ENCODE peak calls at places on chromosomes 7 and 10, in six cellular contexts. One of them, this sample, is unnamed.
A peak's percentile ranks its signal among the peaks of the same experiment; 100 is the strongest.

GRCh38 chr10:79104264-79104954 is 35.6 kb downstream of the ZMIZ1 start:
- DNase-seq in CD8-positive, alpha-beta T cell: no peak
- DNase-seq in fibroblast of lung: peak; percentile 65
- DNase-seq in AG09309: no peak
- DNase-seq in fibroblast of villous mesenchyme: peak; percentile 64
- DNase-seq in WERI-Rb-1: no peak
- DNase-seq in this sample: no peak

GRCh38 chr7:47460251-47460989 is 121.5 kb downstream of the TNS3 start:
- DNase-seq in WERI-Rb-1: peak; percentile 16
- DNase-seq in CD8-positive, alpha-beta T cell: no peak
- DNase-seq in fibroblast of villous mesenchyme: no peak
- DNase-seq in fibroblast of lung: no peak
- DNase-seq in AG09309: no peak
- DNase-seq in this sample: no peak

GRCh38 chr7:37986780-37987380 is 66.4 kb downstream of the EPDR1 start:
- DNase-seq in fibroblast of lung: no peak
- DNase-seq in WERI-Rb-1: no peak
- DNase-seq in CD8-positive, alpha-beta T cell: no peak
- DNase-seq in fibroblast of villous mesenchyme: no peak
- DNase-seq in AG09309: no peak
- DNase-seq in this sample: peak; percentile 19

GRCh38 chr10:47061776-47062175 is 150.5 kb downstream of the PTPN20 start:
- DNase-seq in AG09309: no peak
- DNase-seq in fibroblast of lung: no peak
- DNase-seq in CD8-positive, alpha-beta T cell: no peak
- DNase-seq in fibroblast of villous mesenchyme: no peak
- DNase-seq in WERI-Rb-1: no peak
- DNase-seq in this sample: no peak

GRCh38 chr10:58570307-58570723 is 57.6 kb downstream of the BICC1 start:
- DNase-seq in fibroblast of lung: peak; percentile 50
- DNase-seq in fibroblast of villous mesenchyme: peak; percentile 67
- DNase-seq in AG09309: no peak
- DNase-seq in CD8-positive, alpha-beta T cell: no peak
- DNase-seq in WERI-Rb-1: no peak
- DNase-seq in this sample: no peak

GRCh38 chr7:90723233-90723632 is 127.1 kb downstream of the CDK14 start:
- DNase-seq in CD8-positive, alpha-beta T cell: no peak
- DNase-seq in AG09309: no peak
- DNase-seq in fibroblast of lung: no peak
- DNase-seq in fibroblast of villous mesenchyme: no peak
- DNase-seq in WERI-Rb-1: no peak
- DNase-seq in this sample: no peak

GRCh38 chr10:95809370-95810197 is 53.6 kb downstream of the ENTPD1 start:
- DNase-seq in AG09309: no peak
- DNase-seq in CD8-positive, alpha-beta T cell: no peak
- DNase-seq in WERI-Rb-1: no peak
- DNase-seq in fibroblast of lung: no peak
- DNase-seq in fibroblast of villous mesenchyme: no peak
- DNase-seq in this sample: no peak

GRCh38 chr7:51850141-51850540 is 533.5 kb upstream of the COBL start:
- DNase-seq in fibroblast of lung: no peak
- DNase-seq in CD8-positive, alpha-beta T cell: no peak
- DNase-seq in fibroblast of villous mesenchyme: no peak
- DNase-seq in WERI-Rb-1: peak; percentile 48
- DNase-seq in AG09309: no peak
- DNase-seq in this sample: no peak

GRCh38 chr7:128260069-128260468 is 19.0 kb downstream of the LEP start:
- DNase-seq in WERI-Rb-1: no peak
- DNase-seq in AG09309: no peak
- DNase-seq in CD8-positive, alpha-beta T cell: no peak
- DNase-seq in fibroblast of villous mesenchyme: no peak
- DNase-seq in fibroblast of lung: no peak
- DNase-seq in this sample: no peak
- H3K4me3 ChIP-seq in WERI-Rb-1: no peak overlapping the region
- H3K4me3 ChIP-seq in AG09309: no peak overlapping the region
- H3K4me3 ChIP-seq in CD8-positive, alpha-beta T cell: no peak overlapping the region
- H3K4me3 ChIP-seq in fibroblast of villous mesenchyme: no peak overlapping the region
- H3K4me3 ChIP-seq in fibroblast of lung: no peak overlapping the region
- H3K4me3 ChIP-seq in this sample: no peak overlapping the region

GRCh38 chr10:35306852-35307251 is 29.5 kb upstream of the CCNY start:
- DNase-seq in fibroblast of lung: no peak
- DNase-seq in fibroblast of villous mesenchyme: no peak
- DNase-seq in CD8-positive, alpha-beta T cell: no peak
- DNase-seq in AG09309: no peak
- DNase-seq in WERI-Rb-1: no peak
- DNase-seq in this sample: no peak
- H3K4me3 ChIP-seq in fibroblast of lung: no peak overlapping the region
- H3K4me3 ChIP-seq in fibroblast of villous mesenchyme: no peak overlapping the region
- H3K4me3 ChIP-seq in CD8-positive, alpha-beta T cell: no peak overlapping the region
- H3K4me3 ChIP-seq in AG09309: no peak overlapping the region
- H3K4me3 ChIP-seq in WERI-Rb-1: no peak overlapping the region
- H3K4me3 ChIP-seq in this sample: no peak overlapping the region

GRCh38 chr7:75565129-75565528 is 73.0 kb downstream of the SPDYE5 start:
- DNase-seq in fibroblast of villous mesenchyme: peak; percentile 87
- DNase-seq in WERI-Rb-1: no peak
- DNase-seq in AG09309: peak; percentile 74
- DNase-seq in fibroblast of lung: peak; percentile 74
- DNase-seq in CD8-positive, alpha-beta T cell: no peak
- DNase-seq in this sample: peak; percentile 82
- H3K4me3 ChIP-seq in fibroblast of villous mesenchyme: no peak overlapping the region
- H3K4me3 ChIP-seq in WERI-Rb-1: no peak overlapping the region
- H3K4me3 ChIP-seq in AG09309: no peak overlapping the region
- H3K4me3 ChIP-seq in fibroblast of lung: no peak overlapping the region
- H3K4me3 ChIP-seq in CD8-positive, alpha-beta T cell: no peak overlapping the region
- H3K4me3 ChIP-seq in this sample: no peak overlapping the region

DNA sequence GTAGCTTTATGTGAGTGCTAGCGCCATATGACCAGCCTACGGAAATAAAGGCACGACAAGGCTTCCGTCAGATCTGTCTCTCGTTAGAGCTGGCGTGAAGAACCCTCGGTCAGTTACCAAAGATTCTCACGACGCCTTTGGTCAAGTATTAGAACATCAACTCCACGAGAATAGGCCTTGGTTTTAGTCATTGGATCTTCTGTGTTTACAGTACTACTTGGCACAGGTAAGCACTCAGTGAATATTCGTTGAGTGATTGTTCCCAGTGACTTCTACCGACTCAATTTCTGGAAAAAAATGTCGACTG is 316 bp downstream of the RBM48 start:
- DNase-seq in fibroblast of villous mesenchyme: no peak
- DNase-seq in fibroblast of lung: no peak
- DNase-seq in AG09309: no peak
- DNase-seq in WERI-Rb-1: no peak
- DNase-seq in CD8-positive, alpha-beta T cell: no peak
- DNase-seq in this sample: no peak
- H3K4me3 ChIP-seq in fibroblast of villous mesenchyme: peak overlapping the region; percentile 80
- H3K4me3 ChIP-seq in fibroblast of lung: peak overlapping the region; percentile 94
- H3K4me3 ChIP-seq in AG09309: peak overlapping the region; percentile 67
- H3K4me3 ChIP-seq in WERI-Rb-1: peak overlapping the region; percentile 86
- H3K4me3 ChIP-seq in CD8-positive, alpha-beta T cell: peak overlapping the region; percentile 79
- H3K4me3 ChIP-seq in this sample: peak overlapping the region; percentile 89

DNA sequence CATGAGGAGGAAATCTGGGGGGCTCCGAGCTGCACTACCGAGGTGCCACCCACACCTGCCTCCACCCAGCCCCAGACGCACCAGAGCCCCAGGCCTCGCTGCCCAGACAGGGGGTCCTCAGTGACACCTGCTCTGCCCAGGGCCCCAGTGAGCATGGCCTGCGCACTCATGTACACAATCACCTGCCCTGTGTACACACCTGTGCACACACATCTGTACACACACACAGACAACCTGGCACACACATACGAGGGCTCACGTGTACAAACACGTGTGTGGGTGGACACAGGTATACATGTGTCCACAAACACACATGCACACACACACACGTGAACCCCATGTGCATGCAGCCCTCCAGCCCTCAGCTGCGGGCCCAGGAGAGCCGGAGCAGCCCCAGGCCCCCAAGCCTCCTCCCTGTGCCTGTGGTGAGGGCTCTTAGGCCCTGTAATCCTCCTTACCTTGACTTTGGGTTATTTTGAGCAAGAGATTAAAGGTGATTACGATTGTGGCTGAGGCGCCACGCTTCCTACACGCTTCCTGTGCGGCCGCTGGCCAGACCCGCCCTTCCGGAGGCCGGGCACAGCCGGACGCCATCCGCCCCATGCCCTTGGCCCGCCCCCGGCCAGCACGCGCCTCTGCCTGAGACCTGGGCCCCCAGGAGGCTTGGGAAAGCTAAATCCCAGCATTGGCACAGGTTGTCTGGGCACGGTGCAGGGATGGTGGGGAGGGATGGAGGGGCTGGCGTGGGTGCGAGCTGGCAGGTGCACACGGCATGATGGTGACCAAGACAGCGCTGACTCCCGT is 71.9 kb downstream of the ELFN1 start:
- DNase-seq in fibroblast of lung: no peak
- DNase-seq in AG09309: no peak
- DNase-seq in fibroblast of villous mesenchyme: no peak
- DNase-seq in CD8-positive, alpha-beta T cell: no peak
- DNase-seq in WERI-Rb-1: peak; percentile 90
- DNase-seq in this sample: no peak
- H3K4me3 ChIP-seq in fibroblast of lung: no peak overlapping the region
- H3K4me3 ChIP-seq in AG09309: no peak overlapping the region
- H3K4me3 ChIP-seq in fibroblast of villous mesenchyme: no peak overlapping the region
- H3K4me3 ChIP-seq in CD8-positive, alpha-beta T cell: peak overlapping the region; percentile 23
- H3K4me3 ChIP-seq in WERI-Rb-1: peak overlapping the region; percentile 51
- H3K4me3 ChIP-seq in this sample: no peak overlapping the region

DNA sequence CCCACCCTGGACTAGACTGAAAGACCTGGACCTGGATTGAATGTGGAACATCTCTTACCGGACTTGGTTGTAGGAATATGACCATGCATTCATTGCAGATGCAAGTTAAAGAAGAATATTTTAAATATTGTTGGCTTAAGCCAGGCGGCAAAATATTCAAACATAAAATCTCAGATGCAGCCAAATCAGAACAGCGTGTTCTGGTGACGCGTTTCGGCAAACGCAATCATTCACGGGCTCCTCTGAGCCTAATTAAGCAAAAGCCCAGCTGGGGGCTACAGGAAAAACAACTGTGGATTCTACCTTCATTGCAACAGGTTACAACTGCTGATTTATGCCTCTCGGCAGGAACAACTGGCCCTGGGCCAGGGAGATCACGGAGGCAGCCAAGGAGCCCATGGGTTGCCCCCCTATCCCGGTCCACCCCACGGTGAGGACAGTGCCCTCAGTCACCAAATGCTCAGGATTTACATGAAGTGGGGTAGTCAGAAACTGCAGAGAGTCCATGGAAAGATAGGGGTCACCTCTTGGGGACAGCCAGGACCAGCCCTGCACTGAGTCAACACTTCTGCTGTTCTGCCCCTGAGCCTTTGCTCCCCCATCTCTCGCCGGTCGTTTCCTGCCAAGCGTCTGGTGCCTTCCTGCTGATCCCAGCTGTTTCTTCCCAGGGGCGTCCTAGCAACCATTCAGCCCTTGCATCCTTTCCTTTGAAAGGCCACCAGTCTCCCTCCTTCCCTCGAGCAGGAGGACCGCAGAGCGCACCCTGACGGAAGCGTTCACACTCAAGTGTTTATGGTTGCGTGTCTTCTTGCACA is 64.4 kb upstream of the SFMBT2 start:
- DNase-seq in fibroblast of villous mesenchyme: no peak
- DNase-seq in WERI-Rb-1: no peak
- DNase-seq in fibroblast of lung: peak; percentile 6
- DNase-seq in AG09309: no peak
- DNase-seq in CD8-positive, alpha-beta T cell: no peak
- DNase-seq in this sample: no peak
- H3K4me3 ChIP-seq in fibroblast of villous mesenchyme: no peak overlapping the region
- H3K4me3 ChIP-seq in WERI-Rb-1: no peak overlapping the region
- H3K4me3 ChIP-seq in fibroblast of lung: no peak overlapping the region
- H3K4me3 ChIP-seq in AG09309: no peak overlapping the region
- H3K4me3 ChIP-seq in CD8-positive, alpha-beta T cell: no peak overlapping the region
- H3K4me3 ChIP-seq in this sample: no peak overlapping the region

DNA sequence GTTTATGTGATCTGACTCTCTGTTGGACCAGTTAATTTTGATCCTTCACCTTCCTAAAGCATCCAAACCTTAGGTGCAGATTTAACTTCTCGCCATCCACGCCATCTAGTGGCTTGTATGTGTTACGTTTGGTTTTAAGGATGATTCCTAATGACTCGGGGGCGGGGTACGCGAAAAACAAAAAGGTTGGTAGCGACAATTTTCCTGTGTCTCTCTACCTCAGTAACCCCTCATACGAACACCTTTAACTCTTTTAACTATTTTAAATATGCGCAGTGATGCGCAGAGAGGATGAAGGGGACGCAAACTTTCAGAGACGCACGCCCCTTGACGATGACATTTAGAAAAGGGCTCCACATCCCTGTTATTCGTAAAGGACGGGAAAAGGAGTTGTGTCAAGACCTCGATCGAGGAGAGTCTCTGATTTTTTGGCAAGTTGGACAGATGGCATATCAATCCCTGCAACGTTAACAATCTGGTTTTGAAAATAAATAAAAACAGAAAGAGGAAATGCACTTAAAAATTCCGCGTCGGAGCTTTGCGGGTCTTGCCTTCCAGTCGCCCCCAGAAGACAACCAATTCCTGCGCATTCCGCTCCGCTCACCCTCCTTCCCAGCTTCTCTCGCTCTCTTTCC is 597 bp upstream of the KCND2 start:
- DNase-seq in WERI-Rb-1: peak; percentile 30
- DNase-seq in CD8-positive, alpha-beta T cell: no peak
- DNase-seq in fibroblast of lung: peak; percentile 75
- DNase-seq in fibroblast of villous mesenchyme: peak; percentile 70
- DNase-seq in AG09309: no peak
- DNase-seq in this sample: no peak
- H3K4me3 ChIP-seq in WERI-Rb-1: peak overlapping the region; percentile 70
- H3K4me3 ChIP-seq in CD8-positive, alpha-beta T cell: no peak overlapping the region
- H3K4me3 ChIP-seq in fibroblast of lung: peak overlapping the region; percentile 64
- H3K4me3 ChIP-seq in fibroblast of villous mesenchyme: peak overlapping the region; percentile 67
- H3K4me3 ChIP-seq in AG09309: peak overlapping the region; percentile 26
- H3K4me3 ChIP-seq in this sample: peak overlapping the region; percentile 30

DNA sequence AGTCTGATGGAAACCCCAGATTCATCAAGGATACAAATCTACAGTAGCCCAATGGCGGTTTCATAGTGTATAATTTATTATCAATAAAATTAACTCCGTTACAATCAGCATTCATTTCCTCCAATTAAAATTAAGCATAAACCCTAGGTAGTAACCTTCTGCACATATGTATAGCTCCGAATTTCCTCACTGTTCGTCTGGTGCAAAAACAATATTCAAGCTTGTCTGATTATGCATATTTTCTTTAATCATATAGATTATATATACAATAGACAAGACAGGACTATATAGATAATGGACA is 2.8 kb downstream of the HOXA9 start:
- DNase-seq in WERI-Rb-1: no peak
- DNase-seq in fibroblast of villous mesenchyme: peak; percentile 38
- DNase-seq in AG09309: no peak
- DNase-seq in CD8-positive, alpha-beta T cell: no peak
- DNase-seq in fibroblast of lung: no peak
- DNase-seq in this sample: no peak
- H3K4me3 ChIP-seq in WERI-Rb-1: no peak overlapping the region
- H3K4me3 ChIP-seq in fibroblast of villous mesenchyme: peak overlapping the region; percentile 67
- H3K4me3 ChIP-seq in AG09309: peak overlapping the region; percentile 87
- H3K4me3 ChIP-seq in CD8-positive, alpha-beta T cell: no peak overlapping the region
- H3K4me3 ChIP-seq in fibroblast of lung: no peak overlapping the region
- H3K4me3 ChIP-seq in this sample: peak overlapping the region; percentile 72